ENCODE peak calls at places on chromosomes 2 and 18, in nine cellular contexts. One of them, this sample, is unnamed.

GRCh38 chr2:118943286-118943685 is 1.3 kb downstream of the MARCO start:
- DNase-seq in activated CD8-positive, alpha-beta T cell treated with anti-CD3 and anti-CD28 coated beads, Interleukin-2, amount 10 ng/mL, durations not matched to agents 7 days and 5 days: no peak
- DNase-seq in tibial nerve: no peak
- DNase-seq in NCI-H82: no peak
- DNase-seq in neural crest cell: no peak
- DNase-seq in HCT116: no peak
- DNase-seq in epithelial cell of esophagus: no peak
- DNase-seq in NCI-H460: no peak
- DNase-seq in transverse colon: no peak
- DNase-seq in this sample: no peak

GRCh38 chr2:17058772-17059402 is 393.3 kb upstream of the CYRIA start:
- DNase-seq in activated CD8-positive, alpha-beta T cell treated with anti-CD3 and anti-CD28 coated beads, Interleukin-2, amount 10 ng/mL, durations not matched to agents 7 days and 5 days: no peak
- DNase-seq in tibial nerve: no peak
- DNase-seq in NCI-H82: no peak
- DNase-seq in neural crest cell: no peak
- DNase-seq in HCT116: no peak
- DNase-seq in epithelial cell of esophagus: peak
- DNase-seq in NCI-H460: no peak
- DNase-seq in transverse colon: no peak
- DNase-seq in this sample: no peak

GRCh38 chr2:44136186-44136585 is 32.5 kb upstream of the PPM1B start:
- DNase-seq in activated CD8-positive, alpha-beta T cell treated with anti-CD3 and anti-CD28 coated beads, Interleukin-2, amount 10 ng/mL, durations not matched to agents 7 days and 5 days: no peak
- DNase-seq in tibial nerve: no peak
- DNase-seq in NCI-H82: no peak
- DNase-seq in neural crest cell: no peak
- DNase-seq in HCT116: no peak
- DNase-seq in epithelial cell of esophagus: peak
- DNase-seq in NCI-H460: no peak
- DNase-seq in transverse colon: no peak
- DNase-seq in this sample: no peak

GRCh38 chr18:54647176-54647575 is 56.1 kb downstream of the DYNAP start:
- DNase-seq in activated CD8-positive, alpha-beta T cell treated with anti-CD3 and anti-CD28 coated beads, Interleukin-2, amount 10 ng/mL, durations not matched to agents 7 days and 5 days: no peak
- DNase-seq in tibial nerve: no peak
- DNase-seq in NCI-H82: peak
- DNase-seq in neural crest cell: no peak
- DNase-seq in HCT116: peak
- DNase-seq in epithelial cell of esophagus: peak
- DNase-seq in NCI-H460: peak
- DNase-seq in transverse colon: peak
- DNase-seq in this sample: no peak

GRCh38 chr2:64670047-64670446 is 16.3 kb upstream of the SERTAD2 start:
- DNase-seq in activated CD8-positive, alpha-beta T cell treated with anti-CD3 and anti-CD28 coated beads, Interleukin-2, amount 10 ng/mL, durations not matched to agents 7 days and 5 days: no peak
- DNase-seq in tibial nerve: no peak
- DNase-seq in NCI-H82: no peak
- DNase-seq in neural crest cell: no peak
- DNase-seq in HCT116: no peak
- DNase-seq in epithelial cell of esophagus: no peak
- DNase-seq in NCI-H460: no peak
- DNase-seq in transverse colon: no peak
- DNase-seq in this sample: no peak

GRCh38 chr18:75207298-75208054 is 1.5 kb downstream of the PTGR3 start:
- DNase-seq in activated CD8-positive, alpha-beta T cell treated with anti-CD3 and anti-CD28 coated beads, Interleukin-2, amount 10 ng/mL, durations not matched to agents 7 days and 5 days: no peak
- DNase-seq in tibial nerve: no peak
- DNase-seq in NCI-H82: peak
- DNase-seq in neural crest cell: no peak
- DNase-seq in HCT116: no peak
- DNase-seq in epithelial cell of esophagus: peak
- DNase-seq in NCI-H460: no peak
- DNase-seq in transverse colon: peak
- DNase-seq in this sample: no peak

GRCh38 chr2:98716786-98717185 is 14.1 kb downstream of the MGAT4A start:
- DNase-seq in activated CD8-positive, alpha-beta T cell treated with anti-CD3 and anti-CD28 coated beads, Interleukin-2, amount 10 ng/mL, durations not matched to agents 7 days and 5 days: no peak
- DNase-seq in tibial nerve: no peak
- DNase-seq in NCI-H82: no peak
- DNase-seq in neural crest cell: no peak
- DNase-seq in HCT116: no peak
- DNase-seq in epithelial cell of esophagus: no peak
- DNase-seq in NCI-H460: no peak
- DNase-seq in transverse colon: no peak
- DNase-seq in this sample: no peak

GRCh38 chr18:67600181-67600631 is 83.7 kb upstream of the DSEL start:
- DNase-seq in activated CD8-positive, alpha-beta T cell treated with anti-CD3 and anti-CD28 coated beads, Interleukin-2, amount 10 ng/mL, durations not matched to agents 7 days and 5 days: no peak
- DNase-seq in tibial nerve: no peak
- DNase-seq in NCI-H82: peak
- DNase-seq in neural crest cell: no peak
- DNase-seq in HCT116: no peak
- DNase-seq in epithelial cell of esophagus: peak
- DNase-seq in NCI-H460: no peak
- DNase-seq in transverse colon: no peak
- DNase-seq in this sample: no peak

GRCh38 chr2:175147196-175147595 is 20.8 kb downstream of the ATF2 start:
- DNase-seq in activated CD8-positive, alpha-beta T cell treated with anti-CD3 and anti-CD28 coated beads, Interleukin-2, amount 10 ng/mL, durations not matched to agents 7 days and 5 days: no peak
- DNase-seq in tibial nerve: no peak
- DNase-seq in NCI-H82: no peak
- DNase-seq in neural crest cell: no peak
- DNase-seq in HCT116: no peak
- DNase-seq in epithelial cell of esophagus: no peak
- DNase-seq in NCI-H460: no peak
- DNase-seq in transverse colon: no peak
- DNase-seq in this sample: no peak

GRCh38 chr2:60550151-60550983 is 3.1 kb downstream of the BCL11A start:
- DNase-seq in activated CD8-positive, alpha-beta T cell treated with anti-CD3 and anti-CD28 coated beads, Interleukin-2, amount 10 ng/mL, durations not matched to agents 7 days and 5 days: peak
- DNase-seq in tibial nerve: peak
- DNase-seq in NCI-H82: peak
- DNase-seq in neural crest cell: peak
- DNase-seq in HCT116: peak
- DNase-seq in epithelial cell of esophagus: peak
- DNase-seq in NCI-H460: peak
- DNase-seq in transverse colon: peak
- DNase-seq in this sample: peak

GRCh38 chr2:239328306-239329191 is 72.3 kb downstream of the HDAC4 start:
- DNase-seq in activated CD8-positive, alpha-beta T cell treated with anti-CD3 and anti-CD28 coated beads, Interleukin-2, amount 10 ng/mL, durations not matched to agents 7 days and 5 days: no peak
- DNase-seq in tibial nerve: peak
- DNase-seq in NCI-H82: no peak
- DNase-seq in neural crest cell: no peak
- DNase-seq in HCT116: no peak
- DNase-seq in epithelial cell of esophagus: no peak
- DNase-seq in NCI-H460: no peak
- DNase-seq in transverse colon: peak
- DNase-seq in this sample: no peak

GRCh38 chr18:46343940-46344372 is 239.8 kb downstream of the HAUS1 start:
- DNase-seq in activated CD8-positive, alpha-beta T cell treated with anti-CD3 and anti-CD28 coated beads, Interleukin-2, amount 10 ng/mL, durations not matched to agents 7 days and 5 days: peak
- DNase-seq in tibial nerve: peak
- DNase-seq in NCI-H82: peak
- DNase-seq in neural crest cell: no peak
- DNase-seq in HCT116: no peak
- DNase-seq in epithelial cell of esophagus: peak
- DNase-seq in NCI-H460: no peak
- DNase-seq in transverse colon: peak
- DNase-seq in this sample: no peak

GRCh38 chr2:71609958-71610357 is 156.6 kb downstream of the DYSF start:
- DNase-seq in activated CD8-positive, alpha-beta T cell treated with anti-CD3 and anti-CD28 coated beads, Interleukin-2, amount 10 ng/mL, durations not matched to agents 7 days and 5 days: no peak
- DNase-seq in tibial nerve: no peak
- DNase-seq in NCI-H82: peak
- DNase-seq in neural crest cell: no peak
- DNase-seq in HCT116: peak
- DNase-seq in epithelial cell of esophagus: peak
- DNase-seq in NCI-H460: peak
- DNase-seq in transverse colon: no peak
- DNase-seq in this sample: no peak

This sample was measured in NCI-H1930.